ENCODE peak calls at places on chromosomes 6 and 20, in six cellular contexts. N is astrocyte of the cerebellum; E is HFFc6; J is tibial artery; R is CD8-positive, alpha-beta T cell; P is activated B cell treated with CpG ODN at 0.5 μM for 24 hours. D is an unnamed sample.

GRCh38 chr6:113328886-113329381 is 528.2 kb upstream of the MARCKS start:
- DNase-seq in N (peak; percentile 78), E (no peak), J (no peak), R (no peak), P (no peak), D (no peak)

GRCh38 chr6:85669735-85670194 is 27.1 kb upstream of the SYNCRIP start:
- DNase-seq in N (no peak), E (peak; percentile 60), J (no peak), R (peak; percentile 45), P (no peak), D (peak; percentile 16)

GRCh38 chr6:43916924-43917877 is 147.2 kb downstream of the VEGFA start:
- DNase-seq in N (no peak), E (no peak), J (peak; percentile 51), R (no peak), P (no peak), D (no peak)

GRCh38 chr6:27295301-27296079 is 16.6 kb downstream of the POM121L2 start:
- DNase-seq in N (no peak), E (peak; percentile 90), J (no peak), R (no peak), P (no peak), D (no peak)

GRCh38 chr20:20780127-20780822 is 67.8 kb upstream of the RALGAPA2 start:
- DNase-seq in N (no peak), E (no peak), J (peak; percentile 83), R (no peak), P (no peak), D (no peak)

GRCh38 chr6:81772741-81773140 is 20.3 kb upstream of the TENT5A start:
- DNase-seq in N (no peak), E (peak; percentile 86), J (no peak), R (no peak), P (no peak), D (no peak)

GRCh38 chr6:111774346-111774703 is 98.9 kb downstream of the FYN start:
- DNase-seq in N (no peak), E (no peak), J (no peak), R (no peak), P (no peak), D (no peak)

GRCh38 chr6:89098461-89098860 is 17.9 kb downstream of the PNRC1 start:
- DNase-seq in N (no peak), E (no peak), J (no peak), R (no peak), P (no peak), D (no peak)

GRCh38 chr6:107618672-107619071 is 128.8 kb downstream of the SOBP start:
- DNase-seq in N (no peak), E (no peak), J (no peak), R (peak; percentile 33), P (no peak), D (peak; percentile 11)

GRCh38 chr6:10429638-10430427 is 15.0 kb upstream of the TFAP2A start:
- DNase-seq in N (peak; percentile 42), E (no peak), J (no peak), R (no peak), P (no peak), D (no peak)

GRCh38 chr20:1624811-1625690 is 5.2 kb upstream of the SIRPB1 start:
- DNase-seq in N (no peak), E (no peak), J (no peak), R (no peak), P (no peak), D (no peak)

GRCh38 chr6:139648430-139649000 is 274.1 kb upstream of the CITED2 start:
- DNase-seq in N (no peak), E (no peak), J (no peak), R (no peak), P (no peak), D (no peak)

GRCh38 chr20:23826541-23827018 is at the start of gene CST2:
- DNase-seq in N (no peak), E (no peak), J (no peak), R (no peak), P (no peak), D (no peak)

GRCh38 chr6:170210026-170210390 is 80.9 kb downstream of the DLL1 start:
- DNase-seq in N (no peak), E (no peak), J (peak; percentile 6), R (peak; percentile 3), P (no peak), D (no peak)

GRCh38 chr6:41269716-41270115 is 16.8 kb downstream of the TREM1 start:
- DNase-seq in N (no peak), E (no peak), J (no peak), R (no peak), P (no peak), D (no peak)

GRCh38 chr6:61887425-61887824 is 398.6 kb downstream of the KHDRBS2 start:
- DNase-seq in N (peak; percentile 34), E (no peak), J (no peak), R (no peak), P (no peak), D (no peak)

GRCh38 chr6:108714774-108715414 is 133.3 kb upstream of the ARMC2 start:
- DNase-seq in N (peak; percentile 28), E (no peak), J (no peak), R (no peak), P (no peak), D (no peak)

GRCh38 chr6:30508890-30509736 is 19.8 kb downstream of the HLA-E start:
- DNase-seq in N (no peak), E (peak; percentile 36), J (no peak), R (no peak), P (no peak), D (no peak)

GRCh38 chr6:43842964-43843645 is 73.1 kb downstream of the VEGFA start:
- DNase-seq in N (no peak), E (no peak), J (no peak), R (no peak), P (no peak), D (no peak)

GRCh38 chr6:31775633-31776263 is 1.4 kb downstream of the VWA7 start:
- DNase-seq in N (no peak), E (no peak), J (no peak), R (no peak), P (no peak), D (no peak)

GRCh38 chr6:26514984-26515383 is 14.9 kb downstream of the BTN1A1 start:
- DNase-seq in N (no peak), E (no peak), J (no peak), R (no peak), P (no peak), D (no peak)

GRCh38 chr20:57738484-57738883 is 28.7 kb upstream of the PMEPA1 start:
- DNase-seq in N (no peak), E (no peak), J (no peak), R (no peak), P (no peak), D (no peak)

GRCh38 chr20:62606551-62607201 is 35.6 kb upstream of the SLCO4A1 start:
- DNase-seq in N (no peak), E (no peak), J (no peak), R (no peak), P (no peak), D (no peak)

GRCh38 chr6:24858154-24858801 is 59.6 kb upstream of the ARMH2 start:
- DNase-seq in N (no peak), E (peak; percentile 13), J (no peak), R (peak; percentile 37), P (peak; percentile 34), D (no peak)

GRCh38 chr20:57211949-57212889 is 54.2 kb downstream of the BMP7 start:
- DNase-seq in N (peak; percentile 93), E (peak; percentile 84), J (peak; percentile 52), R (no peak), P (no peak), D (no peak)

GRCh38 chr6:3229566-3230274 is 2.3 kb upstream of the TUBB2B start:
- DNase-seq in N (no peak), E (no peak), J (no peak), R (peak; percentile 31), P (peak; percentile 41), D (no peak)

GRCh38 chr6:87968435-87969278 is 79.0 kb upstream of the SPACA1 start:
- DNase-seq in N (no peak), E (no peak), J (no peak), R (peak; percentile 4), P (no peak), D (no peak)
- TF ChIP-seq CTCF in N (peak; percentile 12), E (no peak), J (no peak), R (no peak), P (no peak), D (no peak)

DNA sequence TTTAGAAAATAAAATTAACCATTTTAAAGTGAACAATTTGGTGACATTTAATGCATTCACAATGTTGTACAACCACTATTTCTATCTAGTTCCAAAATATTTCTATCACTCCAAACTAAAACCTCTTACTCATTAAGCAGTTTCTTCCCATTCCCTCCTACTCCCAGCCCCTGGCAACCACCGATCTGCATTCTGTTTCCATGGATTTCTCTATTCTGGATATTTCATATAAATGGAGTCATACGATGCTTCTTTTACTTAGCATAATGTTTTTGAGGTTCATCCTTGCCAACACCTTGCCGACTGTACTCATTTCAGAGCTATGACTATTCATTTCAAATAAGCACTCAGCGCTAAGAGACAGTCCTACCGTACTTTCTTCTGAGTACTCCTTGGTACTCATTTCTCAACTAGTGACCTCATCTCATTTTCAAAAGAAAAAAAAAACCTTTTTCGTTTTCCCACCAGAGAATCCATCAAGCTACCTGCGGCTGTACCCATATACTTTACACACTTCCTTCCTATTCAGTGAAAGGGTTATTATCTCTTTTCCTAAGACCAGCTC is 259.2 kb downstream of the UTRN start:
- DNase-seq in N (no peak), E (no peak), J (no peak), R (no peak), P (no peak), D (no peak)
- TF ChIP-seq CTCF in N (no peak), E (no peak), J (no peak), R (no peak), P (no peak), D (no peak)

GRCh38 chr6:56992703-56993102 is 37.8 kb downstream of the BEND6 start:
- DNase-seq in N (no peak), E (no peak), J (no peak), R (no peak), P (no peak), D (no peak)

GRCh38 chr6:56996401-56996800 is 41.5 kb downstream of the BEND6 start:
- DNase-seq in N (no peak), E (no peak), J (no peak), R (no peak), P (no peak), D (no peak)

GRCh38 chr6:56999049-56999448 is 44.1 kb downstream of the BEND6 start:
- DNase-seq in N (no peak), E (no peak), J (no peak), R (no peak), P (no peak), D (no peak)

GRCh38 chr6:56992053-56992452 is 37.1 kb downstream of the BEND6 start:
- DNase-seq in N (no peak), E (no peak), J (no peak), R (no peak), P (no peak), D (no peak)

GRCh38 chr6:56995347-56995746 is 40.4 kb downstream of the BEND6 start:
- DNase-seq in N (no peak), E (no peak), J (no peak), R (no peak), P (no peak), D (no peak)
- TF ChIP-seq CTCF in N (no peak), E (peak; percentile 36), J (no peak), R (no peak), P (no peak), D (no peak)

DNA sequence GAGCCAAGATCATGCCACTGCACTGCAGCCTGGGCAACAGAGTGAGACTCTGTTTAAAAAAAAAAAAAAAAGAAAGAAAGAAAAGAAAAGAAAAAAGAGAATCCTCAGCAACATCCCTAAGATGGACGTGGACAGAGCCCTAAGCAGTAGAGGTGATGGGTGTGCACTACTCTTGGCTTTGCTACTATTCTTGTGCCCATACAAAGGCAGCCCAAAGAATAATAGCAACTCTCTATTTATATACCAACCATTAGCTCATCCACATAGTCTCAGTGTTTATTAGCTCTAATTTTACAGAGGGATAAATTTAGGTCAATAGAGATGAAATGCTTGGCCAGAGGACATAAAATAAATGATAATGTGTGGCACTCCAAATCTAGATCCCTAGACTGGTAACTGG is 62.2 kb downstream of the PERP start:
- DNase-seq in N (no peak), E (no peak), J (no peak), R (no peak), P (no peak), D (no peak)
- TF ChIP-seq CTCF in N (no peak), E (no peak), J (no peak), R (no peak), P (no peak), D (no peak)

D was measured in CD4-positive, alpha-beta T cell.